ENCODE peak calls at places on chromosomes 5 and 9, in ten cellular contexts. F is IMR-90; L is CD8-positive, alpha-beta T cell; N is PC-9; K is left ventricle myocardium inferior; S is CD8-positive, alpha-beta memory T cell; Q is GM23338; U is cardiac muscle cell; X is body of pancreas; R is transverse colon. E is an unnamed sample.

GRCh38 chr9:21609506-21609905 is 127.4 kb upstream of the IFNE start:
- DNase-seq in F (no peak), L (no peak), N (no peak), K (no peak), S (no peak), Q (no peak), U (no peak), X (no peak), R (no peak), E (no peak)

GRCh38 chr5:16992444-16992843 is 56.4 kb upstream of the MYO10 start:
- DNase-seq in F (no peak), L (no peak), N (no peak), K (no peak), S (no peak), Q (no peak), U (no peak), X (no peak), R (no peak), E (no peak)

GRCh38 chr5:58871648-58872242 is 288.9 kb downstream of the RAB3C start:
- DNase-seq in F (peak), L (no peak), N (no peak), K (no peak), S (no peak), Q (peak), U (peak), X (peak), R (no peak), E (no peak)

GRCh38 chr9:137294684-137295312 is 7.3 kb downstream of the NRARP start:
- DNase-seq in F (peak), L (no peak), N (no peak), K (no peak), S (no peak), Q (peak), U (peak), X (peak), R (peak), E (no peak)

GRCh38 chr5:177509361-177509951 is at the start of gene DOK3:
- DNase-seq in F (no peak), L (no peak), N (no peak), K (peak), S (no peak), Q (peak), U (no peak), X (peak), R (peak), E (no peak)

GRCh38 chr5:136075339-136075885 is 46.6 kb downstream of the TGFBI start:
- DNase-seq in F (no peak), L (no peak), N (no peak), K (no peak), S (no peak), Q (peak), U (no peak), X (no peak), R (no peak), E (no peak)

GRCh38 chr9:33159760-33160127 is 7.4 kb downstream of the B4GALT1 start:
- DNase-seq in F (peak), L (no peak), N (peak), K (peak), S (peak), Q (no peak), U (peak), X (no peak), R (peak), E (no peak)

GRCh38 chr5:71632168-71632567 is 45.0 kb downstream of the MCCC2 start:
- DNase-seq in F (no peak), L (no peak), N (no peak), K (no peak), S (no peak), Q (no peak), U (no peak), X (no peak), R (no peak), E (no peak)

GRCh38 chr9:84945878-84946538 is 276.5 kb downstream of the NTRK2 start:
- DNase-seq in F (no peak), L (no peak), N (no peak), K (no peak), S (no peak), Q (no peak), U (no peak), X (no peak), R (no peak), E (no peak)

GRCh38 chr5:173823721-173824567 is 64.2 kb upstream of the CPEB4 start:
- DNase-seq in F (peak), L (no peak), N (peak), K (no peak), S (no peak), Q (peak), U (peak), X (peak), R (peak), E (no peak)

GRCh38 chr5:127826011-127826410 is 122.8 kb downstream of the CCDC192 start:
- DNase-seq in F (peak), L (no peak), N (no peak), K (no peak), S (no peak), Q (no peak), U (no peak), X (no peak), R (no peak), E (no peak)

GRCh38 chr9:19486803-19487202 is 78.0 kb downstream of the ACER2 start:
- DNase-seq in F (no peak), L (no peak), N (no peak), K (no peak), S (no peak), Q (no peak), U (peak), X (no peak), R (no peak), E (no peak)

GRCh38 chr5:80181618-80182211 is 74.1 kb downstream of the SERINC5 start:
- DNase-seq in F (no peak), L (no peak), N (peak), K (no peak), S (peak), Q (no peak), U (peak), X (peak), R (peak), E (peak)

GRCh38 chr5:28809811-28810750 is 1771.7 kb upstream of the CDH9 start:
- DNase-seq in F (no peak), L (no peak), N (no peak), K (no peak), S (peak), Q (peak), U (no peak), X (no peak), R (no peak), E (no peak)

GRCh38 chr5:170614071-170614490 is 110.3 kb downstream of the KCNIP1 start:
- DNase-seq in F (no peak), L (no peak), N (no peak), K (no peak), S (no peak), Q (no peak), U (no peak), X (no peak), R (no peak), E (no peak)

GRCh38 chr9:32378496-32378895 is 5.9 kb upstream of the ACO1 start:
- DNase-seq in F (peak), L (peak), N (peak), K (no peak), S (peak), Q (peak), U (peak), X (peak), R (no peak), E (no peak)

GRCh38 chr5:138760448-138761110 is 7.4 kb downstream of the CTNNA1 start:
- DNase-seq in F (peak), L (no peak), N (no peak), K (no peak), S (no peak), Q (no peak), U (no peak), X (no peak), R (no peak), E (no peak)

GRCh38 chr9:3441197-3441816 is 84.5 kb downstream of the RFX3 start:
- DNase-seq in F (peak), L (no peak), N (peak), K (no peak), S (peak), Q (peak), U (peak), X (peak), R (peak), E (no peak)

GRCh38 chr9:93355827-93356226 is 95.7 kb upstream of the FAM120A start:
- DNase-seq in F (no peak), L (no peak), N (no peak), K (no peak), S (no peak), Q (no peak), U (no peak), X (no peak), R (no peak), E (no peak)

GRCh38 chr9:76610009-76610352 is 151.0 kb downstream of the GCNT1 start:
- DNase-seq in F (peak), L (no peak), N (no peak), K (peak), S (no peak), Q (no peak), U (peak), X (peak), R (peak), E (no peak)

GRCh38 chr9:33320568-33321261 is 30.4 kb downstream of the NFX1 start:
- DNase-seq in F (peak), L (no peak), N (peak), K (no peak), S (no peak), Q (no peak), U (peak), X (no peak), R (no peak), E (no peak)

GRCh38 chr9:129287595-129288305 is 109.7 kb upstream of the IER5L start:
- DNase-seq in F (no peak), L (no peak), N (no peak), K (no peak), S (no peak), Q (no peak), U (no peak), X (no peak), R (no peak), E (no peak)

GRCh38 chr5:114327987-114328386 is 33.9 kb upstream of the KCNN2 start:
- DNase-seq in F (no peak), L (no peak), N (no peak), K (no peak), S (no peak), Q (no peak), U (no peak), X (no peak), R (no peak), E (no peak)

GRCh38 chr9:124659099-124659659 is 111.9 kb downstream of the NR6A1 start:
- DNase-seq in F (peak), L (peak), N (peak), K (peak), S (peak), Q (peak), U (peak), X (peak), R (peak), E (no peak)

GRCh38 chr5:88509403-88509802 is 240.8 kb upstream of the TMEM161B start:
- DNase-seq in F (no peak), L (no peak), N (no peak), K (no peak), S (no peak), Q (no peak), U (no peak), X (no peak), R (no peak), E (no peak)

GRCh38 chr9:110327735-110328134 is 9.9 kb downstream of the TXNDC8 start:
- DNase-seq in F (no peak), L (no peak), N (no peak), K (no peak), S (no peak), Q (no peak), U (no peak), X (no peak), R (no peak), E (no peak)

GRCh38 chr5:109911731-109912130 is 222.0 kb downstream of the MAN2A1 start:
- DNase-seq in F (peak), L (no peak), N (no peak), K (no peak), S (no peak), Q (no peak), U (peak), X (no peak), R (no peak), E (no peak)

GRCh38 chr5:170821257-170821800 is 37.8 kb downstream of the GABRP start:
- DNase-seq in F (no peak), L (no peak), N (no peak), K (no peak), S (no peak), Q (no peak), U (no peak), X (no peak), R (no peak), E (no peak)

GRCh38 chr9:113742471-113742870 is 133.6 kb upstream of the ZNF618 start:
- DNase-seq in F (no peak), L (no peak), N (no peak), K (no peak), S (no peak), Q (peak), U (no peak), X (no peak), R (no peak), E (no peak)

GRCh38 chr9:121924700-121925099 is 168.4 kb downstream of the TTLL11 start:
- DNase-seq in F (no peak), L (no peak), N (no peak), K (no peak), S (no peak), Q (no peak), U (no peak), X (peak), R (no peak), E (no peak)

GRCh38 chr9:138016406-138017187 is 139.0 kb downstream of the CACNA1B start:
- DNase-seq in F (no peak), L (no peak), N (no peak), K (no peak), S (no peak), Q (no peak), U (no peak), X (no peak), R (no peak), E (no peak)

GRCh38 chr9:126297656-126298318 is 28.8 kb upstream of the MVB12B start:
- DNase-seq in F (no peak), L (no peak), N (no peak), K (no peak), S (no peak), Q (no peak), U (no peak), X (no peak), R (no peak), E (no peak)

GRCh38 chr5:3428355-3428754 is 167.3 kb upstream of the IRX1 start:
- DNase-seq in F (no peak), L (no peak), N (no peak), K (no peak), S (no peak), Q (peak), U (no peak), X (peak), R (no peak), E (no peak)

GRCh38 chr5:75611324-75612210 is at the start of gene ANKDD1B:
- DNase-seq in F (peak), L (no peak), N (peak), K (no peak), S (no peak), Q (peak), U (peak), X (peak), R (peak), E (no peak)

DNA sequence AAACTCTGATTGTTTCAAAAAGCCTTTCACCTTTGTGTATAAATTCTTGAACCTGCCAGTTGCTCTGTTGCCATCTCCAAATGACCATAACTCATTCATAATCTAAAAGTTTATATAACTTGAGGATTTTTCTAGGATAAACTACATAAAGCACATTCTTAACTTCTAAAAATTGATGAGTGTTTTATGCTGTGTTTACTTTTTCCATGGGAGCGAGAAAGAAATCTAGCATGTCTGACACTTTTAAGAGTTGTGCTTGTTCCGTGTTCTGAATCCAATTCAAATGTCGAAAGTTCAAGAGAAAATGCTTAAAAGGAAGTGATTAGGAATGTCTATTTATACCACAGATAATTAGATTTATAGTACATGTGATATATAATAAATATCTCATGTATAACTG is 154.4 kb downstream of the DEPDC1B start:
- DNase-seq in F (no peak), L (no peak), N (no peak), K (no peak), S (no peak), Q (no peak), U (no peak), X (no peak), R (no peak), E (no peak)
- H3K27ac ChIP-seq in F (no peak), L (no peak), N (no peak), K (no peak), S (no peak), Q (no peak), U (no peak), X (no peak), R (peak), E (no peak)

DNA sequence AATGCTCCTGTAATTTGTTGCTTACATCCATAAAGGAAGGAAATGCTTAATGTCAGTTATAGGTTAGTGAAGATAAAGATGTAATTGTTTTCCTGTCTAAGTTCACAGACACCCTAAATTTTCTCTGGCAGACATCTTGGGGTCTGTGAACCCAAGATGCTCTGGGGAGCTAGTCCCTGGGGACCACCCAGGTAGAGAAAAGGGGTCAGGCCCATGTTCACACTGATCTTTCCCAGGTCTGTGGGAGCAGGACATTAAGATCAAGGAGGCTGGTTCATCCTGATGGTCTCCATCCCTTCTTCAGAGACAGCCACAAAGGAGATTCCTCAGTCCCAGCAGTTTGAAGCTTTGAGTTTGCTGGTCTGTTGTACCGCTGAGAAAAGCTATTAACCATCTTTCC is 267.5 kb downstream of the ARHGAP26 start:
- DNase-seq in F (no peak), L (no peak), N (no peak), K (no peak), S (no peak), Q (no peak), U (no peak), X (no peak), R (no peak), E (no peak)
- H3K27ac ChIP-seq in F (no peak), L (no peak), N (no peak), K (no peak), S (no peak), Q (no peak), U (no peak), X (no peak), R (no peak), E (no peak)

GRCh38 chr5:9062873-9063272 is 483.0 kb downstream of the SEMA5A start:
- DNase-seq in F (no peak), L (no peak), N (no peak), K (no peak), S (no peak), Q (no peak), U (no peak), X (no peak), R (no peak), E (no peak)

GRCh38 chr5:9058666-9059065 is 487.2 kb downstream of the SEMA5A start:
- DNase-seq in F (peak), L (no peak), N (no peak), K (no peak), S (no peak), Q (no peak), U (no peak), X (no peak), R (no peak), E (no peak)

GRCh38 chr5:9058161-9058560 is 487.7 kb downstream of the SEMA5A start:
- DNase-seq in F (peak), L (no peak), N (no peak), K (no peak), S (no peak), Q (no peak), U (no peak), X (no peak), R (no peak), E (no peak)

GRCh38 chr5:9057406-9058000 is 488.4 kb downstream of the SEMA5A start:
- DNase-seq in F (no peak), L (no peak), N (no peak), K (no peak), S (no peak), Q (no peak), U (no peak), X (no peak), R (no peak), E (no peak)

DNA sequence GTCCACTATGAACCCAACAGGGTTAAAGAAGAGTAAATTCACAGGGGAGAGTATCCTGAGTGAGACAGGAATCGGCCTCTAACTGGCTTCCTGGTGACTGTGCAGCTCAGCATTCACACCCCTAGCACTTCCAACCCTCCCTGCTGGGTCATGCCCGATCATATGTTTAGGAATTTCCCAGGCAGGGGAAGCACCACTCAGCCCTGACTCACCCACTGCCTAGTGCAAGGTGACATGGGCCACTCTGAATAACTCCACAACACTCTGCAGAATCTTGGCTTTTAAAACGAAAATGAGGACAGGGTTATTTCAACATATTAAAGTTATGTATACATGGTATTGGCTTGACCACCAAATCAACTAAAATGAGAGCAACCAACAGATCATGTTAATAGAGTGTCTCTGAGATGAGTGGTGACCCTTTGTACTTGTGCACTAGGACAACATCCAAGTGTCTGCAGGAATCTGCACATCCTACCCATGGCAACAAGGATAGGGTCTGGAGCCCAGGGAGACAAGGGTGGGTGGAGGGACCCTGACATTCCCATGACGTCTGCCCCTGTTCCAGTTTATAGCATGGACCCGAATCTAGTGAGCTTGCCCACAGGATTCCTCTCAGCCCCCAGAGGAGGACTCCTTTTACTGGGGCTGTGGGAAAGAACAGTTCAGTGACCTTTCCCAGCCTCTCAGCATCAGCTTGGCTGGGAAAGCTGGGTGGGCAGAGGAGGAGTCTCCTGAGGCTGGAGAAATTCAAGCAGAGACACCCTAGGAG is 485.8 kb downstream of the SEMA5A start:
- DNase-seq in F (peak), L (no peak), N (no peak), K (peak), S (no peak), Q (no peak), U (peak), X (no peak), R (no peak), E (no peak)
- H3K27ac ChIP-seq in F (peak), L (no peak), N (peak), K (peak), S (no peak), Q (no peak), U (no peak), X (no peak), R (no peak), E (no peak)

GRCh38 chr5:96640696-96641095 is 21.5 kb upstream of the CAST start:
- DNase-seq in F (no peak), L (no peak), N (no peak), K (no peak), S (no peak), Q (no peak), U (no peak), X (no peak), R (no peak), E (no peak)
- H3K27ac ChIP-seq in F (no peak), L (no peak), N (peak), K (no peak), S (no peak), Q (no peak), U (no peak), X (no peak), R (no peak), E (no peak)

DNA sequence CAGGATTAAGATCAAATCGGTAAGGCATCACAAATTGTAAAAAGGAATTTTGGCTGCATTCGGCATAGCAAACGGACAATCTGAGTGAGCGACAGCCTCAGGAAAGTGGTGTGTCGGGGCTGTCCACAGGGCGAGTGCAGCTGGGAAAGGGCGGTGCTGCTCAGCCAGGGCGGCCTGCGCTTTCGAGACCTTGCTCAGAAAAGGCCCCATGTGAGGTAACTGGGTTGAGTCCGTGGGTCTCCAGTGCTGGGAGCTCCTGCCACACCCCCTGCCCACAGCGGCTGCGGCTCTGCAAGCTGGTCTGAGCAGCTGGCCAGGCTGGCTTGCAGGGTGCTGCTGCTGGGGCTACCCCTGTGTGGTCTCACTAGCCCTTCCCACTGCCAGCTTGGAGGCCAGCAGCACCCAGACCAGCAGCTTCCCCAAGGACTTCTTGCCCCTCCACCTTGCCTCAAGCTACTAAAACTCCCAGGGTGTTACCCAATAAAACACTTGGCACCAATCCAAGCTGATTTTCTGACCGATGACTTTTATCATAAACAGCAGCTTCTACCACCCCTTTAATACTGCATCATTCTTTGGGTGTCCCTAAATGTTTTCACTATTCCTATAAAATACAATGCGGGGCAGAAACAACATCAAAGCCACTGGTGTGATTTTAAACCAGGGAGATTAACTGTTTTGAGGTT is 6.2 kb downstream of the SURF2 start:
- DNase-seq in F (no peak), L (no peak), N (no peak), K (no peak), S (no peak), Q (no peak), U (peak), X (no peak), R (no peak), E (no peak)
- H3K27ac ChIP-seq in F (no peak), L (no peak), N (no peak), K (no peak), S (no peak), Q (no peak), U (no peak), X (no peak), R (no peak), E (no peak)

E was measured in CD4-positive, alpha-beta T cell.